ENCODE peak calls at places on chromosomes 6 and 20, in seven cellular contexts. N is CD8-positive, alpha-beta memory T cell; Q is mammary epithelial cell; X is stomach; B is GM23248; O is cardiac muscle cell; H is Peyer's patch. P is an unnamed sample.

GRCh38 chr6:148538251-148539190 is 195.9 kb downstream of the SASH1 start:
- DNase-seq in N (no peak), Q (no peak), X (no peak), B (peak; percentile 75), O (peak; percentile 47), H (no peak), P (no peak)

GRCh38 chr6:34696189-34696738 is 303 bp downstream of the ILRUN start:
- DNase-seq in N (no peak), Q (peak; percentile 51), X (peak; percentile 48), B (peak; percentile 79), O (peak; percentile 49), H (no peak), P (no peak)

GRCh38 chr6:71473908-71474307 is 185.3 kb downstream of the OGFRL1 start:
- DNase-seq in N (no peak), Q (peak; percentile 91), X (no peak), B (peak; percentile 93), O (peak; percentile 94), H (no peak), P (no peak)

GRCh38 chr6:144482142-144482541 is 197.0 kb downstream of the UTRN start:
- DNase-seq in N (peak; percentile 49), Q (peak; percentile 60), X (peak; percentile 83), B (peak; percentile 92), O (peak; percentile 87), H (peak; percentile 78), P (no peak)

GRCh38 chr6:132065556-132065955 is 114.4 kb upstream of the CCN2 start:
- DNase-seq in N (no peak), Q (peak; percentile 75), X (no peak), B (no peak), O (no peak), H (no peak), P (no peak)

GRCh38 chr6:112253842-112254816 is at the start of gene LAMA4:
- DNase-seq in N (no peak), Q (peak; percentile 32), X (peak; percentile 45), B (peak; percentile 83), O (peak; percentile 91), H (peak; percentile 51), P (peak; percentile 33)

GRCh38 chr20:23258747-23259121 is 91.9 kb upstream of the NXT1 start:
- DNase-seq in N (no peak), Q (no peak), X (no peak), B (no peak), O (no peak), H (no peak), P (no peak)

GRCh38 chr6:53302678-53303360 is 45.9 kb downstream of the ELOVL5 start:
- DNase-seq in N (peak; percentile 79), Q (peak; percentile 84), X (no peak), B (peak; percentile 90), O (peak; percentile 90), H (no peak), P (no peak)

GRCh38 chr6:25435397-25435985 is 156.3 kb downstream of the CARMIL1 start:
- DNase-seq in N (no peak), Q (no peak), X (no peak), B (no peak), O (no peak), H (no peak), P (no peak)

GRCh38 chr6:25431642-25432307 is 152.6 kb downstream of the CARMIL1 start:
- DNase-seq in N (no peak), Q (no peak), X (no peak), B (no peak), O (no peak), H (no peak), P (no peak)

GRCh38 chr6:25439368-25439767 is 160.2 kb downstream of the CARMIL1 start:
- DNase-seq in N (no peak), Q (no peak), X (no peak), B (no peak), O (no peak), H (no peak), P (no peak)

GRCh38 chr6:25441658-25442276 is 162.6 kb downstream of the CARMIL1 start:
- DNase-seq in N (peak; percentile 59), Q (no peak), X (no peak), B (no peak), O (no peak), H (no peak), P (no peak)

DNA sequence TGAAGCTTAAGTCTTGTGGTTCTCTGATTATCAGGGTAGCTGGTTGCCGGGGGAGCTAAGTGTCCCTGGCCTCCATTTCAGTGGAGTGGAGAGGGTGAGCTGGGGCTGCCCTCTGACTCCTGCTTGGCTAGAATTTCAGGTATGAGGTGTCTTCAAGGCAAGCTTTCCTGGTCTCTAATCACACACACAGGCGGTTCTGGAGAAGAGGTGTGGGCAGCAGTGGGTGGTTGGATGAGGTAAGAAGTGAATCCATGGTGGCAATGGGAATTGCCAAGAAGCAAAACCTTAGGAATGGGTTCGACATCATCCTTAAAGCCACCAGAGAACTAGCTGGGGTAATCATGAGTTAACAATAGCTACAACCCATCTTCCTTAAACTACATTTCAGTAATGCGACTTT is 157.6 kb downstream of the CARMIL1 start:
- DNase-seq in N (no peak), Q (no peak), X (no peak), B (no peak), O (no peak), H (no peak), P (no peak)
- H3K4me3 ChIP-seq in N (no peak overlapping the region), Q (no peak overlapping the region), X (no peak overlapping the region), B (no peak overlapping the region), O (no peak overlapping the region), H (no peak overlapping the region), P (no peak overlapping the region)

DNA sequence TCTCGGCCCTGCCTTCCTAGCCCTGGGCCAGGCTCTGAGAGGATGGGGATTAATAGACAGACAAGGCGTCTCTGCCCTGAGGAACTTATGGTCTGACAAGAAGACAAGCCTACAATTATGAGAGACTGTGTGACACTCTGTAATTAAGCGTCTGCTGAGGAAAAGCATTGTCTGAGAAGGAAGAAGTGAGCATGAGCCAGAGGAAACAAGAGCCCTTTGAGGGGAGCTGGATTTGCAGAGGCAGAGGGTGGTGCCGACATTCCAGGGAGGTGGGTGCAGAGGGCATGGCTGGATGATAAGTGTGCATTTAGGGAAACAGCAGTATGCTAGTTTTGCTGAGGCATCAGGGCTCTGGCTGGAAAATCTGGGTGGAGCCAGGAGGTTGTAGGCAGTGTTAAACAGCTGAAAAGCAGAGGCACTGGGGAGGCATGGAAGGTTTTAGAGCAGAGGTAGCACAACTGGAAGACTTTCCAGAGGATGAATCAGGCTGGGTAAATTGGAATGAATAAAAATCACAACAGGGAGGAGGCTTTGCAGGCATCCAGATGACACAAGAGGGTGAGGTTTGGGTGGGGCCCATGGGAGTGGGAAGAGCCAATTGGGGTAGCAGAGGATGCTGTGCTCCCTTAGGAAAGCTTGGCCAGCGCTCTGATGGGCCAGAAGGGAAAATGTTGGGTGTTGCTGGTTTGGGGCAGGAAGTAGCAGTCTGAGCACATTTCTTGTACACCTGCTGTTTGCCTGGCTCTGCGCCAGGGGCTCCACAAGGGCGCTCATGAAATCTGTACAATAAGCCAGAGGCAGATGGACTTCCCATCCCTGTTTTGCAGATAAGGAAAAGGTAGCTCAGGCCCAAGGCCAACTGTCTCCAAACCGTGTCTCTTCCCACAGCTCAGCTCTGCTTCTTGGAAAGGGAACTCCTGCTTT is 74.0 kb upstream of the MYL9 start:
- DNase-seq in N (peak; percentile 55), Q (peak; percentile 70), X (peak; percentile 63), B (peak; percentile 86), O (no peak), H (peak; percentile 65), P (peak; percentile 85)
- H3K4me1 ChIP-seq in N (peaks cover 73% of the 10 kb centered on the region), Q (peaks cover 57% of the 10 kb centered on the region), X (peaks cover 99% of the 10 kb centered on the region), B (peaks cover 57% of the 10 kb centered on the region), O (peaks cover 20% of the 10 kb centered on the region), H (peaks cover 6% of the 10 kb centered on the region), P (peaks cover 61% of the 10 kb centered on the region)

GRCh38 chr6:138485005-138485545 is 14.2 kb downstream of the NHSL1 start:
- DNase-seq in N (no peak), Q (no peak), X (no peak), B (peak; percentile 30), O (peak; percentile 36), H (no peak), P (no peak)
- H3K27ac ChIP-seq in N (no peak overlapping the region), Q (peak overlapping the region; percentile 59), X (no peak overlapping the region), B (no peak overlapping the region), O (no peak overlapping the region), H (peak overlapping the region; percentile 66), P (peak overlapping the region; percentile 47)

GRCh38 chr6:3848380-3848779 is 793 bp upstream of the FAM50B start:
- DNase-seq in N (no peak), Q (peak; percentile 83), X (no peak), B (peak; percentile 85), O (peak; percentile 56), H (no peak), P (no peak)
- H3K4me3 ChIP-seq in N (peak overlapping the region; percentile 35), Q (peak overlapping the region; percentile 35), X (peak overlapping the region; percentile 46), B (peak overlapping the region; percentile 63), O (no peak overlapping the region), H (peak overlapping the region; percentile 60), P (peak overlapping the region; percentile 40)

GRCh38 chr6:11543919-11544518 is 6.5 kb downstream of the TMEM170B start:
- DNase-seq in N (no peak), Q (no peak), X (no peak), B (no peak), O (no peak), H (no peak), P (no peak)
- H3K4me1 ChIP-seq in N (peaks cover under 1% of the 10 kb centered on the region), Q (no peaks in the 10 kb centered on the region), X (no peaks in the 10 kb centered on the region), B (no peaks in the 10 kb centered on the region), O (no peaks in the 10 kb centered on the region), H (no peaks in the 10 kb centered on the region), P (no peaks in the 10 kb centered on the region)

GRCh38 chr20:35304956-35305355 is 12.7 kb upstream of the FAM83C start:
- DNase-seq in N (no peak), Q (no peak), X (no peak), B (no peak), O (no peak), H (no peak), P (no peak)
- H3K27ac ChIP-seq in N (no peak overlapping the region), Q (peak overlapping the region; percentile 95), X (no peak overlapping the region), B (peak overlapping the region; percentile 95), O (no peak overlapping the region), H (peak overlapping the region; percentile 69), P (no peak overlapping the region)

GRCh38 chr6:80789912-80790635 is 683.6 kb downstream of the BCKDHB start:
- DNase-seq in N (no peak), Q (no peak), X (no peak), B (peak; percentile 54), O (peak; percentile 6), H (no peak), P (no peak)
- H3K4me3 ChIP-seq in N (no peak overlapping the region), Q (no peak overlapping the region), X (no peak overlapping the region), B (peak overlapping the region; percentile 19), O (no peak overlapping the region), H (no peak overlapping the region), P (no peak overlapping the region)